ENCODE peak calls at places on chromosomes 12 and 14, in nine cellular contexts. F is cardiac fibroblast, L is B cell, Y is bronchial epithelial cell, U is nephron progenitor cell, W is left lung, D is MCF 10A, C is AG04450, B is fibroblast of mammary gland. J is an unnamed sample.
A peak's percentile ranks its signal among the peaks of the same experiment; 100 is the strongest.

GRCh38 chr12:116066381-116067230 is 210.9 kb downstream of the MED13L start:
- DNase-seq in F (peak; percentile 57), L (peak; percentile 58), Y (peak; percentile 48), U (peak; percentile 52), W (no peak), D (peak; percentile 55), C (no peak), B (peak; percentile 60), J (no peak)

GRCh38 chr12:13004368-13004767 is 4.3 kb upstream of the HEBP1 start:
- DNase-seq in F (peak; percentile 64), L (no peak), Y (no peak), U (no peak), W (no peak), D (peak; percentile 49), C (no peak), B (peak; percentile 51), J (no peak)

GRCh38 chr12:48972213-48973021 is 882 bp upstream of the WNT10B start:
- DNase-seq in F (no peak), L (no peak), Y (no peak), U (no peak), W (peak; percentile 52), D (no peak), C (no peak), B (no peak), J (no peak)

GRCh38 chr12:62716866-62717477 is 218.0 kb downstream of the PPM1H start:
- DNase-seq in F (no peak), L (no peak), Y (peak; percentile 40), U (no peak), W (no peak), D (no peak), C (no peak), B (no peak), J (no peak)

GRCh38 chr12:115998119-115998633 is 279.3 kb downstream of the MED13L start:
- DNase-seq in F (peak; percentile 76), L (peak; percentile 56), Y (peak; percentile 56), U (peak; percentile 20), W (no peak), D (peak; percentile 56), C (peak; percentile 27), B (peak; percentile 79), J (no peak)

GRCh38 chr14:104169765-104170113 is 31.4 kb downstream of the KIF26A start:
- DNase-seq in F (no peak), L (no peak), Y (no peak), U (no peak), W (no peak), D (no peak), C (no peak), B (no peak), J (no peak)

GRCh38 chr14:33332497-33332896 is 393.8 kb downstream of the NPAS3 start:
- DNase-seq in F (no peak), L (no peak), Y (no peak), U (no peak), W (no peak), D (no peak), C (no peak), B (no peak), J (no peak)

GRCh38 chr14:61188196-61188595 is 92.9 kb downstream of the TMEM30B start:
- DNase-seq in F (peak; percentile 55), L (no peak), Y (no peak), U (peak; percentile 26), W (peak; percentile 79), D (no peak), C (no peak), B (no peak), J (no peak)

GRCh38 chr12:122190842-122191668 is 8.1 kb downstream of the LRRC43 start:
- DNase-seq in F (peak; percentile 65), L (peak; percentile 76), Y (peak; percentile 68), U (peak; percentile 75), W (no peak), D (peak; percentile 67), C (peak; percentile 15), B (peak; percentile 64), J (no peak)

GRCh38 chr12:131164096-131164872 is 210.6 kb downstream of the ADGRD1 start:
- DNase-seq in F (no peak), L (no peak), Y (no peak), U (no peak), W (no peak), D (no peak), C (no peak), B (no peak), J (no peak)

DNA sequence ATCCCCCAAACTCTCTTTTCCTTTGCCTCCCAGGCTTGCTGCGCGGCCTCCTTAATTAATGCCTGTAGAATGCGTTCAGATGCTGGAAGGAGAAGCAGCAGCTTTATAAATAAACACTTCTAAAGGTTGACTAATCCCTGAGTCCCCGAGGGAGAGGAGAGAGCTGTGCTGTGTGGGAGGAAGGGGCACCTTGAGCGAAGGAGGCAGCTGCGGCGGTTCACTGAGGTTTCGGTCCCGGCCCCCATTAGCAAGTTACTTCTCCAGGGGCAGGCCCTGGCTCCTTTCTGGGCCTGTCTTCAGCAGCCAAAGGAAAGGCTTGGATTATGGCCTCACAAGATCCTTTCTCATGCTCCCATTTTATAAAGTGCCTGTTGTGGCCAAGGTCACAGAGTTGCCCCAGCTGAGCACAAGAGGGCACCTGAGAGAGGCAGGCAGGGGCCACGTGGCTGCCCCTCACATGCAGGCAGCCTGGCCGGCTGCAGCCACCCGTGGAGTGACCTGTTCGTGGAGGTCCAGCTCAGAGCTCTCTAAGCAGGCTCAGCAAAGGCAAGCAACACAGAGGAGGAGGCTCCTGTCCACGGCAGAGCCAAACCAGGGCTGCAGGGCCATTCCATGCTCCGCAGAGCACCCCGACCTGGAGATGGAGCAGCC is 15.0 kb upstream of the CACNA2D4 start:
- DNase-seq in F (no peak), L (peak; percentile 67), Y (no peak), U (peak; percentile 37), W (no peak), D (no peak), C (peak; percentile 36), B (peak; percentile 56), J (no peak)
- TF ChIP-seq CTCF in F (no peak), L (no peak), Y (no peak), U (no peak), W (no peak), D (no peak), C (no peak), B (no peak), J (no peak)

GRCh38 chr12:91854725-91855124 is 290.9 kb downstream of the BTG1 start:
- DNase-seq in F (peak; percentile 54), L (no peak), Y (no peak), U (no peak), W (no peak), D (peak; percentile 26), C (no peak), B (peak; percentile 94), J (no peak)
- TF ChIP-seq CTCF in F (no peak), L (no peak), Y (no peak), U (no peak), W (no peak), D (no peak), C (no peak), B (peak; percentile 12), J (no peak)

GRCh38 chr14:78509516-78509915 is 339.3 kb downstream of the NRXN3 start:
- DNase-seq in F (no peak), L (no peak), Y (no peak), U (no peak), W (no peak), D (no peak), C (no peak), B (no peak), J (no peak)
- TF ChIP-seq CTCF in F (no peak), L (no peak), Y (no peak), U (no peak), W (no peak), D (no peak), C (no peak), B (no peak), J (no peak)

DNA sequence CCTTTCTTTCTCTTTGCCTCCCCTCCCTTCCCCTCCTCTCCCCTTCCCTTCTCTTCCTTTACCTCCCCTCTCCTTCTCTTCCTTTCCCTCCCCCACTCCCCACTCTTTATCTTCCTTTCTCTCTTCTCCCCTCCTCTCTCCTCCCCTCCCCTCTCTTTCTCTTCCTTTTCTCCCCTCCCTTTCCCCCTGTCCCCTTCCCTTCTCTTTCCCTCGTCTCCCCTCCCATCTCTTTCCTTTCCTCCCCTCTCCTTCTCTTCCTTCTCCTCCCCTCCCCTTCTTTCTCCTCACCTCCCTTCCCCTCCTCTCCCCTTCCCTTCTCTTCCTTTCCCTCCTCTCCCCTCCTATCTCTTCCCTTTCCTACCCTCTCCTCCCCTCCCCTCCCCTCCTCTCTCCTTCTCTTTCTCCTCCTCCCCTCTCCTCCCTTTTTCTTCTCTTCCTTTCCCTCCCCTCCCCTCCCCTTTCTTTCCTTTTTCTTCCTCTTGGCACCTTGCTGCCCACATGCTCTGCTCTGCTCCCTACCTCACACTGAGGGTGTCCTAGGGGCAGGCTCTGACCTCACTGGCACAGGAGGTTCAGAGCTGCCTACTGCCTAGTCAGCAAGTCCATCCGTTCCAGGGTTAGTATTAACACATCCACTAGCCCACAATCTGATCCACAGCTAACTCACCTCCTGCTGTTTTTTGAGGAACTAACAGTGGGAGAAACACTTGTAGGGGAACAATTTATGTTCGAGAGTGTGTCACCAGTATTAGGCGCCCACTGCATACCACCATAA is 101.0 kb downstream of the NUAK1 start:
- DNase-seq in F (no peak), L (no peak), Y (no peak), U (no peak), W (no peak), D (no peak), C (no peak), B (no peak), J (no peak)
- TF ChIP-seq CTCF in F (no peak), L (no peak), Y (no peak), U (no peak), W (no peak), D (no peak), C (no peak), B (no peak), J (no peak)

GRCh38 chr14:75909630-75910029 is 72.2 kb downstream of the TGFB3 start:
- DNase-seq in F (no peak), L (no peak), Y (no peak), U (no peak), W (no peak), D (no peak), C (no peak), B (no peak), J (no peak)
- TF ChIP-seq CTCF in F (no peak), L (no peak), Y (no peak), U (no peak), W (no peak), D (no peak), C (no peak), B (no peak), J (no peak)

GRCh38 chr12:10873374-10873773 is 10.7 kb downstream of the PRH1 start:
- DNase-seq in F (peak; percentile 80), L (no peak), Y (no peak), U (no peak), W (no peak), D (no peak), C (no peak), B (no peak), J (no peak)

DNA sequence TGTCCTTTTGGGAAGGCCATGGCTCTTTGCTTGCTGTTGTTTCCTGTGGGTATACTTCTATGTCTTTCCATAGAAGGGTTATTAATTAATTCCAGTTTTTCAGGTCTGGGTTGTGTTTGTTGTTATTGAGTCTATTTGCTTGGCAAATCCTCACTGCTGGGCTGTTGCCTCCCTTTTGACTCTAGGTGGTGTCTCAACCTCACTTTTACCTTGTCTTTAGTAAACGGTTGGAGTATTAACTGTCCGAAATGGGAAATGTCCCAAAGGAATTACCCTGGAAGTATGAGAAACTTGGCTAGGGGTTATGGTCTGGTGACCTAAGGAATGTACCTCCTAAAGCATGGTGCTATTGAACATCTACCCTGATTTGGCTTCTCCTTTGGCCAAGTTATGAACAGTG is 16.7 kb downstream of the PRH1 start:
- DNase-seq in F (peak; percentile 15), L (no peak), Y (peak; percentile 9), U (no peak), W (no peak), D (no peak), C (no peak), B (peak; percentile 12), J (no peak)
- TF ChIP-seq CTCF in F (no peak), L (no peak), Y (peak; percentile 35), U (no peak), W (no peak), D (no peak), C (no peak), B (no peak), J (no peak)